ENCODE peak calls at places on chromosomes 7 and 10, in ten cellular contexts. T is cardiac muscle cell, G is WTC11, P is GM12865, S is GM20000, Z is PC-9, L is HepG2, X is tibial nerve, E is WERI-Rb-1, A is choroid plexus epithelial cell. Y is an unnamed sample.

GRCh38 chr7:11833431-11833830 is 1.4 kb upstream of the THSD7A start:
- DNase-seq in Z (no peak), L (no peak), G (no peak), S (no peak), X (no peak), T (no peak), A (no peak), P (no peak), E (peak; percentile 59), Y (no peak)

GRCh38 chr7:157528785-157529341 is 192.1 kb downstream of the DNAJB6 start:
- DNase-seq in P (no peak), T (no peak), S (no peak), L (no peak), A (no peak), E (peak; percentile 2), X (no peak), G (peak; percentile 7), Z (no peak), Y (no peak)

GRCh38 chr7:51229620-51230323 is 86.8 kb downstream of the COBL start:
- DNase-seq in T (no peak), G (no peak), A (no peak), E (no peak), X (no peak), Z (no peak), L (no peak), S (no peak), P (no peak), Y (no peak)

GRCh38 chr7:25949672-25950487 is 202.1 kb upstream of the NFE2L3 start:
- DNase-seq in G (peak; percentile 67), S (peak; percentile 41), Z (no peak), X (no peak), L (peak; percentile 23), E (no peak), A (no peak), P (peak; percentile 75), T (no peak), Y (peak; percentile 56)

GRCh38 chr10:63553031-63553430 is 31.8 kb downstream of the REEP3 start:
- DNase-seq in S (no peak), L (no peak), P (no peak), A (peak; percentile 91), Z (peak; percentile 94), E (no peak), G (no peak), X (no peak), T (peak; percentile 74), Y (no peak)

GRCh38 chr10:58963101-58963534 is 213.3 kb upstream of the PHYHIPL start:
- DNase-seq in A (no peak), P (peak; percentile 16), Z (no peak), T (no peak), G (peak; percentile 67), S (no peak), L (peak; percentile 70), X (no peak), E (peak; percentile 17), Y (peak; percentile 40)

GRCh38 chr7:5629941-5630340 is 151.5 kb downstream of the RNF216 start:
- DNase-seq in X (no peak), G (no peak), L (no peak), Z (peak; percentile 52), P (no peak), S (no peak), E (no peak), T (peak; percentile 47), A (peak; percentile 53), Y (no peak)

GRCh38 chr7:17099083-17099973 is 199.1 kb upstream of the AHR start:
- DNase-seq in Z (peak; percentile 87), X (no peak), L (peak; percentile 98), P (no peak), E (no peak), G (no peak), A (peak; percentile 42), S (no peak), T (peak; percentile 83), Y (no peak)

GRCh38 chr10:126252884-126253612 is 135.2 kb downstream of the ADAM12 start:
- DNase-seq in G (no peak), E (peak; percentile 48), Z (no peak), A (peak; percentile 94), L (no peak), S (no peak), P (no peak), T (peak; percentile 94), X (peak; percentile 51), Y (no peak)

GRCh38 chr7:157436763-157437480 is 100.1 kb downstream of the DNAJB6 start:
- DNase-seq in G (no peak), X (no peak), T (no peak), P (no peak), L (no peak), S (no peak), A (peak; percentile 26), E (no peak), Z (no peak), Y (no peak)

GRCh38 chr10:86243651-86244155 is 122.9 kb downstream of the GRID1 start:
- DNase-seq in A (no peak), S (no peak), L (no peak), G (no peak), E (peak; percentile 40), Z (no peak), X (no peak), T (no peak), P (no peak), Y (no peak)

GRCh38 chr10:86244995-86245394 is 121.6 kb downstream of the GRID1 start:
- DNase-seq in Z (no peak), A (no peak), S (no peak), G (no peak), L (no peak), X (no peak), E (no peak), P (no peak), T (no peak), Y (no peak)

GRCh38 chr10:86246279-86246940 is 120.2 kb downstream of the GRID1 start:
- DNase-seq in X (no peak), L (no peak), T (no peak), G (no peak), E (no peak), S (no peak), P (no peak), A (no peak), Z (no peak), Y (no peak)

GRCh38 chr10:86244296-86244695 is 122.3 kb downstream of the GRID1 start:
- DNase-seq in P (no peak), X (no peak), E (peak; percentile 94), L (no peak), G (no peak), S (no peak), Z (no peak), T (no peak), A (no peak), Y (no peak)

DNA sequence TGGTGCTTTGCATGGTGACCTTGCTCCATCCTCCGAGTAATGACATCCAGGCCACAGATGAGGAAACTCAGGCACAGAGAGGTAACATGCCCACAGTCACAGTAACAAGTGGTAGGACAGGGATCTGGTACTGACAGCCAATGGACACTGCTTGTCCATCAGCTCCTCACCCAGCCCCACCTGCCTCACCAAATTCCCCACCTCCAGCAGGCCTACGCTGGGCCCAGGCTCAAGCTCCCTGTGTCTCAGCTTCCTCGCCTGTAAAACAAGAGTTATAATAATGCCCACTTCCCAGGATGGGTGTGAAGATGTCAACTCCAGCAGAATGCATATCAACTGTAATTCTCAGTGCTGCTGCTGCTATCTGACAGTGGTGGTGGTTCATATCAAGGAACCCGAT is 123.8 kb downstream of the GRID1 start:
- DNase-seq in G (no peak), L (no peak), A (no peak), T (no peak), Z (no peak), S (no peak), X (no peak), E (no peak), P (no peak), Y (no peak)
- TF ChIP-seq CTCF in G (no peak), L (no peak), A (no peak), T (no peak), Z (no peak), S (no peak), X (no peak), E (no peak), P (no peak), Y (no peak)

GRCh38 chr10:7913122-7913872 is 95.0 kb downstream of the TAF3 start:
- DNase-seq in X (no peak), Z (no peak), E (no peak), A (no peak), T (peak; percentile 8), L (no peak), P (no peak), G (no peak), S (no peak), Y (no peak)
- TF ChIP-seq CTCF in X (no peak), Z (no peak), E (no peak), A (no peak), T (no peak), L (no peak), P (no peak), G (no peak), S (no peak), Y (no peak)

DNA sequence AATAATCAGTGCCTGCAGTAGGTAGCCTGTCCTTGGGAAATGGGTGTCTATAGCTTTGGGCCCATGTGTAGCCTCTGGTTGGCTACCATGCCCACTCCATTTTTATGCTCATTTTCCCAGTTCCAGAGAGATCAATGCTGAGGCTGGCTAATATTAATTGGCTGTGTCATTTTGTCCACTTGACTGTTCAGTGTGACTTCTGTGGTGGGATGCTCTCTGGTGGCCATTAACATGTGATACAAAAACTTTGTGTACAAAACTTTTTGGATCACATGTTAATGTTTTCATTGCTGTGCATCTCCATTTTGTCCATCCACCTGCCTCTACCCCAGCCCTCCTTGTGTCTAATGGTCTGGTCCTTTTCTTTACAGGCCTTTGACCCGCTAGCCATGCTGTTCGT is 22.7 kb downstream of the VIM start:
- DNase-seq in S (peak; percentile 10), L (no peak), E (no peak), P (peak; percentile 17), Z (no peak), X (no peak), T (no peak), G (no peak), A (no peak), Y (no peak)
- TF ChIP-seq CTCF in S (no peak), L (no peak), E (no peak), P (no peak), Z (no peak), X (peak; percentile 17), T (no peak), G (no peak), A (peak; percentile 7), Y (no peak)

DNA sequence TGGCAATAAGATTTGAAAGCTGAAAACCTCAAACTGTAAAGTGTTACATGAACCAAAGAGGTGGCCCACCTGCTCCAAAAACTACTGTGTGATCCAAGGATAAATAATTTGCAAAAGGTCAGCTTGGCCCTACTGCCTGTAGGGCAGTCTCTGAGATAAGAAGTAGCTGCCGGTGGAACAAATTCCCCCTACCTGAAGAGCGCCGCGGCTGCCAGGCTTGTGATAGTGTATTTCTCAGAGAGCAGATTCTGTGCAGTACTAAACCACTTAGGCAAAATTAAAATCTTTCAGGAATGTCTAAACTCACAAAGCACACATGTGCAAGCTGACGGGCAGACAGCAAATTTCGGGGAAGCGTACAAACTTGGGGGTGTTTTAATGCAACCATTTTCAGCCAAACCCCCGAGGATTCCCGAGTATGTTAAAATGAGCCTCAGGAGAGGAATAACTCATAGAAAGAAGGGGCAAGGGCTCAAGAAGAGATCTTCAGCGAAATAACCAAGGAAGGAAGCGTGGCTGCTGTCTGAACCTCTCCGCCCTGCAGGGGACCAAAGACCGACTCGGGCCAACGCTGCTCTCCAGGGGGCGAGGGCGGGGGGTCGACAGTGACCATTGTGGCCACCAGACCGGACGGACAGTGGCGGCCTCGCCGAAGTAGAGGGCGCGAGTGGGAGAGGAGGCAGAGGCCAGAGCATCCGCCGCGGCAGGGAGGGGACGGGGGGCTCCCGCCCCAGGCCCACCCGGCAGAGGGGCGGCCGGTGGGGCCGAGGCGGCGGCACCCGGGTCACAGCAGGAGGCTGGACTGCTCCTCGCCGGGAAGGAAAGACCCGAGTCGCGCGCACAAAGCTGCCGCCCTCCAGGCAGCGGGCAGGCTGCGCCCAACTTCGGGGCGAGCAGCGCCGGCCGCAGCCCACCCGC is 874 bp downstream of the HYCC1 start:
- DNase-seq in L (peak; percentile 14), S (no peak), Z (peak; percentile 40), P (peak; percentile 57), X (no peak), E (peak; percentile 30), A (peak; percentile 48), T (no peak), G (peak; percentile 40), Y (peak; percentile 56)
- TF ChIP-seq CTCF in L (peak; percentile 31), S (peak; percentile 17), Z (no peak), P (no peak), X (no peak), E (no peak), A (peak; percentile 12), T (no peak), G (no peak), Y (no peak)